ENCODE peak calls at places on chromosomes 5 and 9, in eight cellular contexts. X is stimulated activated CD4-positive, alpha-beta T cell treated with anti-CD3 and anti-CD28 coated beads, Interleukin-15, amount 100 ng/mL, for 24 hours; P is NCI-H2081; N is cardiac fibroblast; H is CD4-positive, CD25-positive, alpha-beta regulatory T cell; O is ACHN; R is skeletal muscle cell; A is ovary. W is an unnamed sample.

GRCh38 chr9:120650352-120650751 is 63.9 kb downstream of the MEGF9 start:
- DNase-seq in N (peak), R (no peak), H (no peak), P (no peak), O (no peak), A (no peak), X (no peak), W (no peak)

GRCh38 chr5:39411051-39411450 is 13.7 kb downstream of the DAB2 start:
- DNase-seq in A (no peak), R (no peak), P (no peak), N (peak), O (no peak), H (no peak), X (no peak), W (no peak)

GRCh38 chr5:95891499-95891898 is 69.0 kb upstream of the GLRX start:
- DNase-seq in N (no peak), A (no peak), O (no peak), X (no peak), P (no peak), R (no peak), H (no peak), W (no peak)

GRCh38 chr5:43104102-43104501 is 16.6 kb upstream of the ZNF131 start:
- DNase-seq in H (no peak), P (no peak), X (no peak), R (no peak), A (no peak), O (no peak), N (no peak), W (no peak)

GRCh38 chr5:169641253-169641652 is 4.2 kb downstream of the DOCK2 start:
- DNase-seq in N (peak), O (no peak), P (no peak), H (no peak), A (no peak), X (no peak), R (no peak), W (no peak)

GRCh38 chr5:150523472-150524350 is 15.8 kb downstream of the NDST1 start:
- DNase-seq in H (peak), A (peak), N (peak), R (no peak), X (peak), P (peak), O (peak), W (peak)

GRCh38 chr5:5079871-5080270 is 60.3 kb upstream of the ADAMTS16 start:
- DNase-seq in O (no peak), P (no peak), N (no peak), R (no peak), A (no peak), H (no peak), X (no peak), W (no peak)

GRCh38 chr9:133615101-133615896 is 6.1 kb upstream of the FAM163B start:
- DNase-seq in X (no peak), H (no peak), P (no peak), O (no peak), N (no peak), R (no peak), A (no peak), W (no peak)

GRCh38 chr5:68522863-68523262 is 307.3 kb downstream of the PIK3R1 start:
- DNase-seq in X (no peak), N (no peak), R (no peak), O (no peak), P (no peak), A (no peak), H (no peak), W (no peak)

GRCh38 chr5:77011498-77011897 is 18.7 kb upstream of the AGGF1 start:
- DNase-seq in O (no peak), A (no peak), N (no peak), R (no peak), X (no peak), H (no peak), P (no peak), W (no peak)

GRCh38 chr5:74409737-74410136 is 230.8 kb downstream of the ENC1 start:
- DNase-seq in P (no peak), X (no peak), H (no peak), R (no peak), A (no peak), N (no peak), O (no peak), W (no peak)

GRCh38 chr9:113594484-113595299 is 131.2 kb downstream of the RGS3 start:
- DNase-seq in X (no peak), N (no peak), P (no peak), O (no peak), R (no peak), A (no peak), H (no peak), W (no peak)

GRCh38 chr9:95005276-95006141 is 279.0 kb downstream of the AOPEP start:
- DNase-seq in X (no peak), N (peak), P (no peak), A (no peak), R (no peak), H (no peak), O (no peak), W (no peak)

GRCh38 chr5:126920291-126920690 is 110.1 kb downstream of the MARCHF3 start:
- DNase-seq in X (no peak), N (peak), P (no peak), A (no peak), R (peak), H (no peak), O (no peak), W (no peak)

GRCh38 chr5:94849821-94850736 is 231.6 kb downstream of the SLF1 start:
- DNase-seq in N (peak), R (peak), A (no peak), O (peak), X (peak), P (peak), H (peak), W (no peak)

GRCh38 chr5:74895906-74896305 is 29.7 kb upstream of the FAM169A start:
- DNase-seq in A (no peak), R (peak), H (no peak), X (no peak), P (no peak), O (peak), N (peak), W (no peak)

GRCh38 chr9:20981486-20981885 is 50.0 kb downstream of the HACD4 start:
- DNase-seq in O (no peak), X (no peak), N (peak), H (no peak), R (peak), P (no peak), A (no peak), W (no peak)

GRCh38 chr9:6842584-6842947 is 84.8 kb downstream of the KDM4C start:
- DNase-seq in P (no peak), R (peak), O (no peak), N (peak), H (no peak), A (no peak), X (no peak), W (no peak)

GRCh38 chr5:7616897-7617296 is 221.0 kb downstream of the ADCY2 start:
- DNase-seq in X (no peak), P (no peak), O (no peak), N (no peak), A (no peak), R (no peak), H (no peak), W (no peak)

GRCh38 chr5:155629597-155629996 is 616.0 kb downstream of the KIF4B start:
- DNase-seq in X (no peak), N (no peak), O (no peak), H (no peak), R (no peak), A (no peak), P (no peak), W (no peak)

GRCh38 chr5:62206150-62206829 is 99.7 kb upstream of the KIF2A start:
- DNase-seq in O (no peak), N (no peak), R (no peak), P (no peak), X (no peak), H (no peak), A (no peak), W (no peak)

GRCh38 chr5:98791110-98791509 is 17.6 kb downstream of the RGMB start:
- DNase-seq in H (no peak), R (no peak), A (no peak), X (no peak), P (no peak), N (no peak), O (no peak), W (no peak)

GRCh38 chr9:123828449-123828848 is 101.5 kb downstream of the DENND1A start:
- DNase-seq in R (no peak), X (no peak), H (no peak), A (no peak), P (no peak), N (no peak), O (peak), W (no peak)

GRCh38 chr5:170563808-170564207 is 60.0 kb downstream of the KCNIP1 start:
- DNase-seq in P (no peak), A (no peak), X (no peak), N (no peak), H (no peak), R (no peak), O (no peak), W (no peak)

GRCh38 chr9:97558701-97559101 is 57.2 kb downstream of the TMOD1 start:
- DNase-seq in A (no peak), R (no peak), X (no peak), N (no peak), P (no peak), O (no peak), H (no peak), W (no peak)

GRCh38 chr5:91174418-91174817 is 208.7 kb downstream of the ARRDC3 start:
- DNase-seq in O (no peak), R (no peak), N (no peak), A (no peak), H (no peak), P (no peak), X (no peak), W (no peak)

GRCh38 chr9:4141201-4141750 is 158.6 kb downstream of the GLIS3 start:
- DNase-seq in R (no peak), A (no peak), N (no peak), X (no peak), O (no peak), H (no peak), P (no peak), W (no peak)

GRCh38 chr9:78239506-78239905 is 3.6 kb downstream of the CEP78 start:
- DNase-seq in X (no peak), A (peak), R (no peak), H (no peak), P (peak), O (peak), N (no peak), W (no peak)

GRCh38 chr9:91800473-91800872 is 149.6 kb downstream of the ROR2 start:
- DNase-seq in O (no peak), N (no peak), A (no peak), R (no peak), P (no peak), H (no peak), X (no peak), W (no peak)

GRCh38 chr5:156971848-156972525 is 9.0 kb upstream of the TIMD4 start:
- DNase-seq in P (no peak), O (peak), R (no peak), X (no peak), N (no peak), H (no peak), A (no peak), W (no peak)

GRCh38 chr9:23342296-23342695 is 483.7 kb downstream of the ELAVL2 start:
- DNase-seq in X (no peak), P (no peak), O (no peak), R (peak), N (peak), H (no peak), A (no peak), W (no peak)

GRCh38 chr5:158559066-158559465 is 540.6 kb downstream of the EBF1 start:
- DNase-seq in P (no peak), O (no peak), H (no peak), N (no peak), X (no peak), R (no peak), A (no peak), W (no peak)

GRCh38 chr9:126965541-126966428 is 51.2 kb downstream of the RALGPS1 start:
- DNase-seq in A (peak), H (peak), O (peak), R (no peak), N (peak), X (peak), P (peak), W (peak)

GRCh38 chr5:2006971-2007291 is 124.2 kb upstream of the IRX4 start:
- DNase-seq in N (no peak), H (no peak), X (no peak), R (no peak), A (no peak), O (no peak), P (no peak), W (no peak)

GRCh38 chr5:146426853-146427618 is 20.1 kb upstream of the TCERG1 start:
- DNase-seq in O (peak), R (no peak), N (peak), X (no peak), P (peak), H (peak), A (no peak), W (no peak)

GRCh38 chr9:115575147-115575546 is 457.2 kb upstream of the TNC start:
- DNase-seq in R (no peak), O (no peak), X (no peak), P (no peak), A (no peak), H (no peak), N (no peak), W (no peak)

GRCh38 chr5:2029206-2029605 is 146.5 kb upstream of the IRX4 start:
- DNase-seq in O (no peak), P (no peak), R (no peak), X (no peak), A (no peak), N (no peak), H (no peak), W (peak)

W was measured in uterus.